ENCODE peak calls at places on chromosome 16, in six cellular contexts. One of them, this sample, is unnamed.

GRCh38 chr16:6345090-6345489 is 987.6 kb upstream of the RBFOX1 start:
- DNase-seq in neuronal stem cell: no peak
- DNase-seq in IMR-90: no peak
- DNase-seq in trophoblast cell: no peak
- DNase-seq in H1: no peak
- DNase-seq in mesenchymal stem cell: no peak
- DNase-seq in this sample: no peak

GRCh38 chr16:20415541-20415940 is 6.2 kb downstream of the ACSM5 start:
- DNase-seq in neuronal stem cell: no peak
- DNase-seq in IMR-90: no peak
- DNase-seq in trophoblast cell: no peak
- DNase-seq in H1: no peak
- DNase-seq in mesenchymal stem cell: no peak
- DNase-seq in this sample: no peak

GRCh38 chr16:24539850-24540484 is 601 bp downstream of the RBBP6 start:
- DNase-seq in neuronal stem cell: no peak
- DNase-seq in IMR-90: peak
- DNase-seq in trophoblast cell: peak
- DNase-seq in H1: no peak
- DNase-seq in mesenchymal stem cell: no peak
- DNase-seq in this sample: no peak

GRCh38 chr16:35753559-35754390 is 2294.4 kb downstream of the TP53TG3F start:
- DNase-seq in neuronal stem cell: no peak
- DNase-seq in IMR-90: no peak
- DNase-seq in trophoblast cell: no peak
- DNase-seq in H1: no peak
- DNase-seq in mesenchymal stem cell: no peak
- DNase-seq in this sample: no peak

GRCh38 chr16:24309222-24309905 is 53.2 kb downstream of the CACNG3 start:
- DNase-seq in neuronal stem cell: no peak
- DNase-seq in IMR-90: peak
- DNase-seq in trophoblast cell: peak
- DNase-seq in H1: no peak
- DNase-seq in mesenchymal stem cell: no peak
- DNase-seq in this sample: no peak

GRCh38 chr16:1471569-1472194 is 3.1 kb downstream of the CLCN7 start:
- DNase-seq in neuronal stem cell: no peak
- DNase-seq in IMR-90: no peak
- DNase-seq in trophoblast cell: no peak
- DNase-seq in H1: no peak
- DNase-seq in mesenchymal stem cell: no peak
- DNase-seq in this sample: no peak

GRCh38 chr16:15597135-15597534 is 45.8 kb downstream of the MARF1 start:
- DNase-seq in neuronal stem cell: no peak
- DNase-seq in IMR-90: no peak
- DNase-seq in trophoblast cell: no peak
- DNase-seq in H1: no peak
- DNase-seq in mesenchymal stem cell: no peak
- DNase-seq in this sample: no peak

GRCh38 chr16:27571433-27572306 is 21.7 kb downstream of the KATNIP start:
- DNase-seq in neuronal stem cell: no peak
- DNase-seq in IMR-90: no peak
- DNase-seq in trophoblast cell: no peak
- DNase-seq in H1: no peak
- DNase-seq in mesenchymal stem cell: no peak
- DNase-seq in this sample: no peak

GRCh38 chr16:8733849-8734540 is 59.6 kb downstream of the ABAT start:
- DNase-seq in neuronal stem cell: no peak
- DNase-seq in IMR-90: no peak
- DNase-seq in trophoblast cell: no peak
- DNase-seq in H1: no peak
- DNase-seq in mesenchymal stem cell: no peak
- DNase-seq in this sample: no peak

GRCh38 chr16:72819345-72819744 is 228.6 kb downstream of the ZFHX3 start:
- DNase-seq in neuronal stem cell: no peak
- DNase-seq in IMR-90: peak
- DNase-seq in trophoblast cell: peak
- DNase-seq in H1: no peak
- DNase-seq in mesenchymal stem cell: peak
- DNase-seq in this sample: no peak

GRCh38 chr16:16025214-16025968 is 76.0 kb downstream of the ABCC1 start:
- DNase-seq in neuronal stem cell: no peak
- DNase-seq in IMR-90: peak
- DNase-seq in trophoblast cell: no peak
- DNase-seq in H1: no peak
- DNase-seq in mesenchymal stem cell: peak
- DNase-seq in this sample: no peak

GRCh38 chr16:9723136-9723535 is 459.1 kb downstream of the GRIN2A start:
- DNase-seq in neuronal stem cell: no peak
- DNase-seq in IMR-90: no peak
- DNase-seq in trophoblast cell: no peak
- DNase-seq in H1: no peak
- DNase-seq in mesenchymal stem cell: no peak
- DNase-seq in this sample: no peak

GRCh38 chr16:22192261-22193133 is 13.6 kb upstream of the EEF2K start:
- DNase-seq in neuronal stem cell: no peak
- DNase-seq in IMR-90: peak
- DNase-seq in trophoblast cell: peak
- DNase-seq in H1: no peak
- DNase-seq in mesenchymal stem cell: peak
- DNase-seq in this sample: peak

DNA sequence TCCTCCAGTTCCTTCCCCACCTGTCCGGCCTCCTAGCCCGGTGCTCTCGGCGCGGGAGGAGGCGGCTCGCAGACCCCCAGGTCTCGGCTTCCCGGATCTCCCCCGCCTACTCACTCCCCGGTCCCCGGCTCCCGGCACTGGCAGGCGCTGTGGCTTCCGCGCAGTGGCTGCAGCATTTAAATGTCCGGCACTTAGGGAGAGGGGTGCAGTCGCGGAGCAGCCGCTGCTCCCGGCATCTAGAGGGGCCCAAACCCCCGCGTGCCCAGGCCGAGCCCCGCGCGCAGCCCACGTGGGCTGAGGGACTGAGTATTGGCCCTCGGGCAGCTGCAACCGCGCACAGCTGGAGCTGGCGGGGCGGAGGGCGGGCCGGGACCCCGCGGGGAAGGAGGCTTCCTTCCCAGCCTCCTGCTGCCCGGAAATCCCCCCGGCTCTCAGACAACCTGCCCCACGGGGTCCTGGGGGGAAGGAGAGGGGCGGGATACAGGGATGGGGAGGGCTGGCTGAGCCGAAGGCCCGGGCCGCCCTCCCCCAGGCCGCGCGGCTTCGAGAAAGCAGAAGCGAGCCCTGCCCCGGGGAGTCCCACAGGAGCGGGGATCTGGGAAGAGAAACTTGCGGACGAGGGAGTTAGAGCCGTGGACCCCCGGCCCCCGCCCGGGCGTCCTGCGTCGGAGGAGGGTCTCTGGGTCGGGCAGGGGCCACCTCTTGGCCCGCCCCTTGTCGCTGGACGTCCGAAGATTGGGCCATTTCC is 429 bp upstream of the MMP25 start:
- DNase-seq in neuronal stem cell: no peak
- DNase-seq in IMR-90: no peak
- DNase-seq in trophoblast cell: no peak
- DNase-seq in H1: no peak
- DNase-seq in mesenchymal stem cell: no peak
- DNase-seq in this sample: peak
- H3K4ac ChIP-seq in neuronal stem cell: no peak
- H3K4ac ChIP-seq in IMR-90: no peak
- H3K4ac ChIP-seq in trophoblast cell: no peak
- H3K4ac ChIP-seq in H1: peak
- H3K4ac ChIP-seq in mesenchymal stem cell: no peak
- H3K4ac ChIP-seq in this sample: no peak

GRCh38 chr16:82456683-82457082 is 170.1 kb upstream of the CDH13 start:
- DNase-seq in neuronal stem cell: peak
- DNase-seq in IMR-90: peak
- DNase-seq in trophoblast cell: peak
- DNase-seq in H1: peak
- DNase-seq in mesenchymal stem cell: peak
- DNase-seq in this sample: peak
- H3K14ac ChIP-seq in neuronal stem cell: no peak
- H3K14ac ChIP-seq in IMR-90: no peak
- H3K14ac ChIP-seq in trophoblast cell: no peak
- H3K14ac ChIP-seq in H1: no peak
- H3K14ac ChIP-seq in mesenchymal stem cell: no peak
- H3K14ac ChIP-seq in this sample: no peak

GRCh38 chr16:4055748-4056147 is 60.5 kb downstream of the ADCY9 start:
- DNase-seq in neuronal stem cell: no peak
- DNase-seq in IMR-90: no peak
- DNase-seq in trophoblast cell: no peak
- DNase-seq in H1: no peak
- DNase-seq in mesenchymal stem cell: no peak
- DNase-seq in this sample: no peak
- H4K91ac ChIP-seq in neuronal stem cell: no peak
- H4K91ac ChIP-seq in IMR-90: peak
- H4K91ac ChIP-seq in trophoblast cell: no peak
- H4K91ac ChIP-seq in H1: no peak
- H4K91ac ChIP-seq in mesenchymal stem cell: no peak
- H4K91ac ChIP-seq in this sample: no peak

GRCh38 chr16:75580-76501 is 2.2 kb upstream of the MPG start:
- DNase-seq in neuronal stem cell: no peak
- DNase-seq in IMR-90: peak
- DNase-seq in trophoblast cell: no peak
- DNase-seq in H1: no peak
- DNase-seq in mesenchymal stem cell: peak
- DNase-seq in this sample: peak

GRCh38 chr16:71540-72341 is 690 bp downstream of the RHBDF1 start:
- DNase-seq in neuronal stem cell: peak
- DNase-seq in IMR-90: peak
- DNase-seq in trophoblast cell: peak
- DNase-seq in H1: no peak
- DNase-seq in mesenchymal stem cell: peak
- DNase-seq in this sample: peak

GRCh38 chr16:72561-73537 is at the start of gene RHBDF1:
- DNase-seq in neuronal stem cell: peak
- DNase-seq in IMR-90: peak
- DNase-seq in trophoblast cell: peak
- DNase-seq in H1: no peak
- DNase-seq in mesenchymal stem cell: peak
- DNase-seq in this sample: peak

GRCh38 chr16:74437-75318 is 2.2 kb upstream of the RHBDF1 start:
- DNase-seq in neuronal stem cell: no peak
- DNase-seq in IMR-90: no peak
- DNase-seq in trophoblast cell: no peak
- DNase-seq in H1: no peak
- DNase-seq in mesenchymal stem cell: peak
- DNase-seq in this sample: peak

DNA sequence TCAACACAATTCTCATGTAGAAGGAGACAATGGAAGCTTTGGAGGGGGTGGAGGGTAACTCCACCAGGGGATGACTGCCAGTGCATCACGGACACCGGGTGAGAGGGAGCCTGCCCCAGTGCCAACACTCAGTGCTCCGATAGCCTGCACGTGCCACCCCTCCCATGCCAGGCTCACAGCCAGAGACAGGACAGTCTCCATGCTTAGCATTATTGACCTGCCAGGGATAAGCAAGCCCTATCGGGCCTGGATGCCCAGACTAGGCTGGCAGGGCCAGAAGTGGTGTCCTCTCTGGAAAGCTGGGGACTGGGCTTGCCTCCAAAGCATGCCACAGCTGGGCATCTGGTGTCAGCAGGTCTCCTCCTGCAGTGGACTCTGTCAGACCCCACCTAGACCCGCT is 1.6 kb upstream of the RHBDF1 start:
- DNase-seq in neuronal stem cell: no peak
- DNase-seq in IMR-90: no peak
- DNase-seq in trophoblast cell: no peak
- DNase-seq in H1: no peak
- DNase-seq in mesenchymal stem cell: no peak
- DNase-seq in this sample: no peak
- H3K4ac ChIP-seq in neuronal stem cell: peak
- H3K4ac ChIP-seq in IMR-90: peak
- H3K4ac ChIP-seq in trophoblast cell: no peak
- H3K4ac ChIP-seq in H1: no peak
- H3K4ac ChIP-seq in mesenchymal stem cell: peak
- H3K4ac ChIP-seq in this sample: no peak

GRCh38 chr16:57640185-57640584 is 11.8 kb downstream of the ADGRG1 start:
- DNase-seq in neuronal stem cell: no peak
- DNase-seq in IMR-90: no peak
- DNase-seq in trophoblast cell: no peak
- DNase-seq in H1: no peak
- DNase-seq in mesenchymal stem cell: no peak
- DNase-seq in this sample: no peak
- H3K14ac ChIP-seq in neuronal stem cell: peak
- H3K14ac ChIP-seq in IMR-90: no peak
- H3K14ac ChIP-seq in trophoblast cell: no peak
- H3K14ac ChIP-seq in H1: no peak
- H3K14ac ChIP-seq in mesenchymal stem cell: no peak
- H3K14ac ChIP-seq in this sample: no peak

GRCh38 chr16:86322283-86322682 is 188.0 kb upstream of the FOXF1 start:
- DNase-seq in neuronal stem cell: no peak
- DNase-seq in IMR-90: no peak
- DNase-seq in trophoblast cell: no peak
- DNase-seq in H1: no peak
- DNase-seq in mesenchymal stem cell: no peak
- DNase-seq in this sample: no peak
- H4K91ac ChIP-seq in neuronal stem cell: no peak
- H4K91ac ChIP-seq in IMR-90: no peak
- H4K91ac ChIP-seq in trophoblast cell: no peak
- H4K91ac ChIP-seq in H1: no peak
- H4K91ac ChIP-seq in mesenchymal stem cell: peak
- H4K91ac ChIP-seq in this sample: no peak

DNA sequence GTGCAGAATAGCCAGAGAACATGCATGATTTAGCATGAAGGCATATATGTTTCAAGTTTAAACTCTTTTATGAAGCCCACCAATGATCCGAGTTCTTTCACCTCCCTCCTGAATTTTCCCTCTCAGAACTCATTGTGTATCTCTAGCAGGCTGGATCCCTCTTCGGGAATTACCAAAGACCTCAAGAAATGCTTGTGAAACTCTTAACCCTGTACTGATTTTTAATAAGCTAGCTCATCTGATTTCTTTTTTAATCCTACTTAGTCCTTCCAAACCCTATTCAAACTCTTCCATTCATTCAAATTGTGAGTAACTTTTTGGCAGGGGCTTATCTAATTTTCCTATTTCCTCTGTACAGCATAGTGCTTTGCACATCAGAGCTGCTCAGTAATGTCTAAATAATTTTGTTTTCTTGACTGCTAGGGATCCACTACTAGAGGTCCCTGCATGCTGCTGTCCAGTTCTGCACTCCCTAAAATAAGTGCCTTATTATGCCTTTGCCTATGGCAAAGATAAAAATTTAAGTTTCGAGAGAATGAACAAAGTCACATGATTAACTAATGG is 723.8 kb downstream of the CDH11 start:
- DNase-seq in neuronal stem cell: no peak
- DNase-seq in IMR-90: peak
- DNase-seq in trophoblast cell: no peak
- DNase-seq in H1: no peak
- DNase-seq in mesenchymal stem cell: no peak
- DNase-seq in this sample: no peak
- H3K4ac ChIP-seq in neuronal stem cell: no peak
- H3K4ac ChIP-seq in IMR-90: no peak
- H3K4ac ChIP-seq in trophoblast cell: no peak
- H3K4ac ChIP-seq in H1: no peak
- H3K4ac ChIP-seq in mesenchymal stem cell: no peak
- H3K4ac ChIP-seq in this sample: no peak